ENCODE peak calls at places on chromosome 3, in nine cellular contexts. N is colonic mucosa, F is fibroblast of lung, T is mammary epithelial cell, L is IMR-90, V is GM23248, Q is HCT116, K is SK-N-MC, H is mesendoderm. E is an unnamed sample.

GRCh38 chr3:139127101-139127500 is 82.4 kb upstream of the PRR23C start:
- DNase-seq in F (peak), K (no peak), Q (no peak), L (peak), N (no peak), V (peak), H (no peak), T (peak), E (peak)

GRCh38 chr3:172646439-172647015 is 64.3 kb downstream of the NCEH1 start:
- DNase-seq in K (no peak), L (peak), H (no peak), F (peak), T (peak), Q (no peak), N (no peak), V (peak), E (no peak)

GRCh38 chr3:124033360-124034015 is 41.6 kb upstream of the ROPN1 start:
- DNase-seq in V (peak), N (no peak), T (peak), Q (no peak), K (no peak), F (peak), L (no peak), H (peak), E (no peak)

GRCh38 chr3:70863049-70863448 is 550.6 kb upstream of the MDFIC2 start:
- DNase-seq in T (no peak), K (no peak), Q (no peak), V (no peak), F (no peak), L (no peak), N (no peak), H (no peak), E (no peak)

GRCh38 chr3:46239301-46239938 is 2.8 kb upstream of the CCR3 start:
- DNase-seq in K (no peak), L (no peak), V (no peak), T (peak), H (no peak), Q (no peak), F (no peak), N (no peak), E (no peak)

GRCh38 chr3:167657684-167658225 is 4.0 kb upstream of the WDR49 start:
- DNase-seq in F (no peak), N (no peak), K (no peak), L (no peak), V (no peak), H (no peak), T (no peak), Q (no peak), E (no peak)

GRCh38 chr3:129416408-129416807 is 12.0 kb downstream of the EFCAB12 start:
- DNase-seq in L (no peak), T (no peak), H (no peak), N (no peak), V (no peak), F (no peak), Q (no peak), K (no peak), E (no peak)

GRCh38 chr3:46845860-46846623 is 17.2 kb downstream of the MYL3 start:
- DNase-seq in K (no peak), L (peak), F (peak), N (peak), H (peak), T (peak), Q (no peak), V (peak), E (peak)

GRCh38 chr3:188788621-188789081 is 383.1 kb upstream of the TPRG1 start:
- DNase-seq in N (no peak), H (peak), V (peak), L (peak), F (peak), T (peak), Q (no peak), K (no peak), E (no peak)

GRCh38 chr3:109597438-109597837 is 260.1 kb upstream of the DPPA4 start:
- DNase-seq in V (no peak), L (no peak), Q (no peak), K (no peak), F (no peak), N (no peak), H (no peak), T (no peak), E (no peak)

GRCh38 chr3:10277115-10277625 is 15.6 kb downstream of the GHRL start:
- DNase-seq in V (no peak), T (no peak), F (no peak), K (no peak), H (no peak), Q (no peak), N (no peak), L (no peak), E (no peak)

GRCh38 chr3:151386063-151386462 is 1.5 kb upstream of the P2RY12 start:
- DNase-seq in L (no peak), T (no peak), Q (no peak), V (peak), K (no peak), N (no peak), F (no peak), H (no peak), E (no peak)

GRCh38 chr3:183178833-183179549 is 16.5 kb upstream of the LAMP3 start:
- DNase-seq in F (peak), K (no peak), L (no peak), T (peak), Q (no peak), H (peak), N (peak), V (peak), E (peak)

GRCh38 chr3:105762749-105763673 is 105.8 kb downstream of the CBLB start:
- DNase-seq in Q (no peak), F (no peak), T (no peak), N (no peak), H (no peak), V (no peak), K (no peak), L (no peak), E (no peak)

GRCh38 chr3:99669879-99670555 is 31.6 kb downstream of the COL8A1 start:
- DNase-seq in F (peak), T (peak), N (no peak), V (peak), Q (no peak), K (no peak), L (peak), H (no peak), E (no peak)

GRCh38 chr3:102205647-102206046 is 229.2 kb upstream of the ZPLD1 start:
- DNase-seq in T (no peak), K (no peak), H (no peak), V (no peak), L (no peak), Q (no peak), N (no peak), F (no peak), E (no peak)

GRCh38 chr3:188863999-188864406 is 307.8 kb upstream of the TPRG1 start:
- DNase-seq in T (no peak), V (peak), H (no peak), L (peak), F (peak), K (no peak), Q (no peak), N (no peak), E (no peak)

GRCh38 chr3:79203144-79203519 is 564.7 kb downstream of the ROBO1 start:
- DNase-seq in K (no peak), T (no peak), N (no peak), F (no peak), H (no peak), V (no peak), Q (no peak), L (no peak), E (no peak)

GRCh38 chr3:71391361-71391760 is 192.2 kb downstream of the FOXP1 start:
- DNase-seq in T (no peak), F (no peak), H (no peak), L (no peak), K (no peak), N (no peak), V (no peak), Q (no peak), E (peak)

GRCh38 chr3:182234881-182235280 is 523.2 kb downstream of the SOX2 start:
- DNase-seq in Q (no peak), H (no peak), T (no peak), L (no peak), V (no peak), F (no peak), K (no peak), N (no peak), E (no peak)

GRCh38 chr3:126472277-126473006 is 3.2 kb downstream of the ZXDC start:
- DNase-seq in V (peak), H (peak), L (peak), N (no peak), Q (peak), T (peak), K (no peak), F (peak), E (peak)

GRCh38 chr3:122993573-122993972 is 34.0 kb downstream of the SEMA5B start:
- DNase-seq in Q (no peak), K (no peak), F (no peak), H (no peak), V (no peak), T (no peak), L (no peak), N (no peak), E (no peak)

GRCh38 chr3:54087581-54088410 is 34.6 kb upstream of the CACNA2D3 start:
- DNase-seq in Q (no peak), K (no peak), H (peak), L (no peak), N (no peak), T (no peak), V (peak), F (no peak), E (no peak)

GRCh38 chr3:132399054-132399929 is 18.0 kb upstream of the DNAJC13 start:
- DNase-seq in F (peak), N (no peak), Q (peak), V (peak), K (no peak), T (peak), H (peak), L (peak), E (peak)

GRCh38 chr3:193756536-193756935 is 163.5 kb downstream of the OPA1 start:
- DNase-seq in V (no peak), T (no peak), K (no peak), N (no peak), Q (no peak), F (no peak), H (no peak), L (no peak), E (no peak)

GRCh38 chr3:57059416-57059815 is 1.0 kb upstream of the SPATA12 start:
- DNase-seq in T (no peak), F (no peak), L (no peak), V (no peak), N (no peak), H (peak), K (no peak), Q (no peak), E (no peak)

GRCh38 chr3:111712294-111713180 is 117.4 kb upstream of the ZBED2 start:
- DNase-seq in H (peak), F (no peak), N (no peak), T (no peak), V (peak), Q (no peak), L (no peak), K (no peak), E (peak)

GRCh38 chr3:103712320-103713008 is 1277.6 kb downstream of the ZPLD1 start:
- DNase-seq in K (no peak), Q (peak), H (peak), T (peak), V (no peak), L (peak), F (peak), N (no peak), E (no peak)

GRCh38 chr3:181726351-181727121 is 14.8 kb downstream of the SOX2 start:
- DNase-seq in N (no peak), V (no peak), H (peak), Q (no peak), L (no peak), F (no peak), T (no peak), K (no peak), E (no peak)

GRCh38 chr3:15796771-15797599 is 794 bp downstream of the ANKRD28 start:
- DNase-seq in V (peak), F (peak), K (no peak), Q (peak), H (peak), L (peak), T (peak), N (no peak), E (peak)

GRCh38 chr3:112197131-112197530 is 64.1 kb upstream of the GCSAM start:
- DNase-seq in V (no peak), H (peak), Q (no peak), T (no peak), N (no peak), K (no peak), F (no peak), L (no peak), E (no peak)

GRCh38 chr3:73552700-73553099 is 72.0 kb downstream of the PDZRN3 start:
- DNase-seq in V (peak), F (peak), T (peak), Q (no peak), H (peak), L (peak), K (no peak), N (no peak), E (no peak)

GRCh38 chr3:191435981-191436380 is 25.0 kb upstream of the PYDC2 start:
- DNase-seq in K (no peak), V (no peak), L (no peak), F (no peak), N (no peak), T (no peak), H (no peak), Q (no peak), E (no peak)

GRCh38 chr3:184808021-184808420 is 3.9 kb upstream of the VPS8 start:
- DNase-seq in N (no peak), Q (peak), V (no peak), H (peak), L (no peak), K (no peak), F (no peak), T (no peak), E (peak)

GRCh38 chr3:16534914-16535301 is 21.4 kb upstream of the RFTN1 start:
- DNase-seq in V (no peak), L (no peak), T (no peak), Q (no peak), K (no peak), H (no peak), N (no peak), F (no peak), E (no peak)

GRCh38 chr3:69410301-69410700 is 24.4 kb upstream of the FRMD4B start:
- DNase-seq in V (peak), T (peak), L (peak), Q (peak), K (peak), N (peak), H (peak), F (peak), E (peak)

GRCh38 chr3:60542981-60543380 is 708.3 kb downstream of the FHIT start:
- DNase-seq in V (no peak), N (no peak), T (no peak), L (no peak), K (no peak), Q (no peak), H (no peak), F (no peak), E (no peak)

GRCh38 chr3:126958638-126959085 is 24.3 kb upstream of the PLXNA1 start:
- DNase-seq in F (no peak), Q (no peak), L (no peak), V (no peak), K (no peak), T (no peak), H (no peak), N (no peak), E (no peak)

GRCh38 chr3:88150771-88151170 is 1.0 kb downstream of the C3orf38 start:
- DNase-seq in H (no peak), F (no peak), L (no peak), K (no peak), N (no peak), Q (no peak), V (peak), T (no peak), E (peak)

GRCh38 chr3:88150371-88150770 is 612 bp downstream of the C3orf38 start:
- DNase-seq in H (no peak), T (peak), K (no peak), N (no peak), V (peak), F (no peak), Q (no peak), L (no peak), E (peak)

GRCh38 chr3:88149516-88150362 is at the start of gene C3orf38:
- DNase-seq in K (peak), V (peak), L (peak), T (peak), H (peak), N (peak), F (peak), Q (peak), E (peak)

GRCh38 chr3:88149146-88149515 is 628 bp upstream of the C3orf38 start:
- DNase-seq in Q (peak), V (peak), K (peak), N (no peak), L (peak), F (peak), H (peak), T (peak), E (no peak)

DNA sequence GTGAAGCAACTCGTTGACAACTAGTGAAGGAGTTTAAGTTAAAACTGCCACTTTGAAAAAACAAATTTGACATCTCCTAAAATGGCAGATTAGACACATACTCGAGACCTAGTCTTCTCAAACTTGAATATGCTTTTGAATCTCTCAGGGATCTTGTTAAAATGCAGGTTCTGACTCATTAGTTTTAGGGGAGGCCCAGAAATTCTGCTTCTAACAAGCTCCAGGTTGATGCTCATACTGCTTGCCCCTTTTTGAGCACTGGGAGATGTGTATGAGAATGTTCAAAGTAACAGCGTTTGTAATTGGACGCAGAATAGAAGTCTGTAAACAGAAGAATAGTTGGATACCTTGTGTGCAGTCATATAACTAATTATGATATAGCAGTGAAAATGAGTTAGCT is 1.6 kb downstream of the C3orf38 start:
- DNase-seq in F (no peak), L (no peak), K (no peak), T (peak), N (no peak), Q (no peak), H (no peak), V (peak), E (peak)
- H3K9ac ChIP-seq in F (no peak), L (peak), K (peak), T (peak), N (no peak), Q (peak), H (peak), V (peak), E (peak)

GRCh38 chr3:114758828-114759709 is 388.0 kb downstream of the ZBTB20 start:
- DNase-seq in V (peak), F (peak), K (no peak), L (peak), T (peak), Q (no peak), N (no peak), H (no peak), E (no peak)
- H3K9ac ChIP-seq in V (peak), F (no peak), K (peak), L (peak), T (peak), Q (peak), N (no peak), H (no peak), E (no peak)

DNA sequence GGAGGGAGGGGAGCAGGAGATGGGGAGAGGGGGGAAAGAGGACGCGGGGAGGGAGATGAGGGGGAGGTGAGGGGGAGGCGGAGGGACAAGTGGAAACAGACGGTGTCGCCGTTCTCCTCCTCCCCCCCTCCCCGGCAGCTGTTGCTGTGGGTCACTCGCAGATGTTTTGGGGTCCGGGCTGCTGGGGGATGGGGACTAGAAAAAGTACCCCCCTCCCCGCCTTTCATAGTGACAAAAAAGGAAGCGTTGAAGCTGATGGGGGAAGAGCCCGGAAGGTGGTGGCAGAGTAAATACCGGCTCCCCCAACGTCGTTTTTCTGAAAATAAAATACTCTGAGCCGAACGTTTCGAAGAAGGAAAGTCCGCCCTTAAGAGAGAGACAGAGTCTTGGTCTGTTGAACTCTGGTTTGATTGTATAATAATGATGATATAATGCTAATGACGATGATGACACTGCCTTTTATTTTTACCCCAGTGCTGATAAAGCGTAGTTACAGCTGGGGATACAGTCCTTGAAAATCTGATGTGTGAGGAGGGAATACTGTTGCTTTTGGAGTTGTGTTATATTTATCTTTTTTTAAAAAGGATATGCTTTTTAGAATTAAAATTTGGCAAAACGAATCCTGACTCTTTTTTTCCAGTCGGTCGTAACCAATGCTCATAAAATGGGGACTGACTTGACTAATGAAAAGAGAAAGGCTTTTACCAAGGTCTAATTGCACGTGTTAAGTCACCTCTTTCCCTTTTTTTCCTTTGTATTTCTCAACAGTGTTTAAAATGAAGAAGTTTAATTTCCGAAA is 997 bp downstream of the STXBP5L start:
- DNase-seq in H (no peak), N (no peak), F (no peak), L (no peak), V (peak), K (no peak), Q (no peak), T (no peak), E (no peak)
- H3K9ac ChIP-seq in H (peak), N (no peak), F (no peak), L (no peak), V (no peak), K (no peak), Q (no peak), T (no peak), E (no peak)

DNA sequence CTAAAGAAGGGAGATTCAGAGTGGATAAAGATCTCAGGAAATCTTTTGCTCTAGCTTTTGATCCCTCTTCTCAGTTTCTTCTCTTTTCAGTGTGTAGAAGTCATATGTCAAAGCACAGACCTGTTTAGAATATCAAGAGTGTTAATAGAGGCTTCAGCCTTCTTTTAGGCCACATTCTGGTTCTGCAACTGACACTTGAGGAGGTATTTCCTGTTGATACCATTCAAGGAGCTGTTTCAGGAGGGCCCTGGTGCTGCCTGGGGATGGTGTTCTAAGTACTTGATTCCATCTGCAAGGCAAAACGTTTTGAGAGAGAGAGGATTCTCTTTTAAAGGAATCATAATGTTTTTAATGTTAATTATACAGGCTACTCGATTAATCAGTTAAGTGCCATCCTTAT is 313.7 kb downstream of the PTPRG start:
- DNase-seq in F (peak), V (no peak), N (no peak), L (peak), K (no peak), H (peak), T (no peak), Q (no peak), E (no peak)
- H3K9ac ChIP-seq in F (no peak), V (no peak), N (no peak), L (peak), K (no peak), H (no peak), T (no peak), Q (no peak), E (no peak)